ENCODE peak calls at places on chromosomes 13 and 19, in nine cellular contexts. P, A, M, L, O, Q, H, F and E are unnamed samples.

GRCh38 chr13:101157261-101157660 is 259.0 kb downstream of the NALCN start:
- DNase-seq in O (no peak), Q (no peak), L (no peak), H (no peak), A (peak; percentile 13), F (no peak), P (peak; percentile 50), M (no peak), E (peak; percentile 33)

GRCh38 chr13:94759120-94759728 is 46.9 kb upstream of the SOX21 start:
- DNase-seq in P (no peak), A (no peak), L (no peak), M (no peak), Q (peak; percentile 8), O (no peak), F (no peak), H (no peak), E (no peak)

GRCh38 chr13:53121879-53122278 is 93.3 kb downstream of the OLFM4 start:
- DNase-seq in H (no peak), Q (no peak), M (no peak), L (no peak), P (no peak), F (no peak), O (no peak), A (no peak), E (no peak)

GRCh38 chr13:38669234-38669964 is 17.5 kb upstream of the FREM2 start:
- DNase-seq in H (no peak), M (no peak), O (no peak), A (no peak), Q (no peak), L (no peak), F (no peak), P (no peak), E (no peak)

GRCh38 chr13:71517004-71517403 is 350.0 kb downstream of the DACH1 start:
- DNase-seq in Q (peak; percentile 37), O (no peak), M (peak; percentile 3), A (no peak), F (no peak), H (no peak), L (no peak), P (no peak), E (no peak)

GRCh38 chr19:32387701-32388392 is 17.7 kb upstream of the DPY19L3 start:
- DNase-seq in M (no peak), L (no peak), F (no peak), A (no peak), O (no peak), H (no peak), P (peak; percentile 83), Q (peak; percentile 17), E (no peak)

GRCh38 chr13:79196366-79196765 is 209.7 kb downstream of the RBM26 start:
- DNase-seq in P (no peak), F (no peak), M (no peak), A (no peak), O (no peak), Q (no peak), L (no peak), H (no peak), E (no peak)

GRCh38 chr13:74290324-74290773 is 156.1 kb upstream of the KLF12 start:
- DNase-seq in F (peak; percentile 54), O (peak; percentile 88), M (peak; percentile 73), P (peak; percentile 73), L (peak; percentile 47), Q (peak; percentile 49), H (peak; percentile 91), A (peak; percentile 52), E (peak; percentile 93)

GRCh38 chr19:5828661-5829566 is 10.6 kb downstream of the FUT6 start:
- DNase-seq in Q (no peak), F (peak; percentile 89), L (peak; percentile 89), M (no peak), O (peak; percentile 63), H (no peak), P (peak; percentile 27), A (peak; percentile 83), E (peak; percentile 74)

GRCh38 chr19:28234637-28235036 is 978.3 kb downstream of the UQCRFS1 start:
- DNase-seq in Q (no peak), P (peak; percentile 58), O (no peak), H (no peak), L (no peak), A (no peak), F (peak; percentile 56), M (no peak), E (peak; percentile 24)
- TF ChIP-seq EZH2phosphoT487 in Q (no peak), P (no peak), O (no peak), H (no peak), L (no peak), A (no peak), F (no peak), M (no peak), E (no peak)

DNA sequence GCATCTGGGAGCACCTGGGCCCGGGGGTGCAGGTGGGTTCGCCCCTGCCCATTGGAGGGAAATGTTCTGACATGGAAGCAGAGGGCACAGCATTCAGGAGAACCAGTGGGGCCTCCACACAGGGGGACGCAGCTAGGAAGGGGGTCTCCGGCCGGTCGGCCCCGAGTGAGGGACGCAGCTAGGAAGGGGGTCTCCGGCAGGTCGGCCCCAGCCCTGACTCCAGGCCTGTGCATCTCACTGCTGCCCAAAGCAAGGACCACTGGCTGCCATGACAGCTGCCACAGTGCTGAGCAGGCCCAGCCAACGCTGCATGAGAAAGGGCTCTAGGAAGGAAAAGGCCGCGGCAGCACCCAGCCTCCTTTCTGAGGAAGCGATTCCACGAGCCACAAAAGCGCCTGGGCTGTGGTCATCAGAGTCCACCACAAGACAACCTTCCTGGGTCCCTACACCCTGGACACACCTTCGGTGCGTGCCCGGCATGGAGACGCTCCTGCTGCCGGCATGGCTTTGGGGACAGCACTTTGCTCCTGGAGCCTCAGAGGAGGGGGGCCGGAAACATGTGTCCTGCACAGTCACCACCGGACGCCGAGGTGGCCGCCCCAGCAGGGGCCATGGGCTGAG is 9.7 kb downstream of the RASA3 start:
- DNase-seq in L (peak; percentile 30), O (no peak), P (no peak), Q (no peak), H (no peak), M (no peak), A (no peak), F (no peak), E (no peak)
- H3K27ac ChIP-seq in L (no peak overlapping the region), O (no peak overlapping the region), P (no peak overlapping the region), Q (no peak overlapping the region), H (no peak overlapping the region), M (no peak overlapping the region), A (no peak overlapping the region), F (no peak overlapping the region), E (no peak overlapping the region)

DNA sequence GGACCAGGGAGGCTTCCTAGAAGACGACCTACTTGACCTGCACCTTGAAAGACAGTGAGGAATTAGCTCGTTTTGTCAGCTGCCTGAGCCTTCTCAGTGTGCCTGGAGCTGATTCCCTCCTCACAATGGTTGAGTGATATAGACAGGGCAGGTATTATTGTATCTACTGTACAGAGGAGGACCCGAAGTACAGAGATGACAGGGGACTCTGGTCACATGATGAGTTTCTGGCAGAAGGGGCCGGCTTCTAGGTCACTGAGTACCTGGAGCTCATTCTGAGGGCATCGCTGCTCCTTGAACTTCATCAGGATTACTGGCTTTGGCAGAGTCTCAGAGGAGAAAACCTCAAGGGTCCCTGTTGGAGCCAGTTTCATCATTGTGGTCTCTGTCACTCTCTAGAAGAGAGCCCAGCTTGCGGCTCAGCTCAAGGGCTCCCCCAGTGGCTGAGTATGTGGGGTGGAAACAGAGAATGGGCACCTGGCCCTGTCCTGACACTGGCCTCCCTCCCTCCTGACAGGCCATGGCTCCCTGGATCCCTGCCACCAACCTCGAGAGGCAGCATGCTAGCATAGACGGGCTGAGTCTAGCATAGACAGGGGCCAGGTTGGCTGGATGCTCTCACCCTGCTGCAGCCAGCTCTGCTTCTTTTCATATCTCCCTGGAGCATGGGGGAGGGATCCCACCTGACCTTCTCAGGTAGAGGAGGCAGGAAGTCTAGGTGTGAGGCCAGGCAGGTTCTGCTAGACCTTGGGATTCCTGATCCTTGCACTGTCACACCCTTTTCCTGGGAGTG is 38.7 kb downstream of the NFIX start:
- DNase-seq in Q (peak; percentile 79), O (peak; percentile 54), M (peak; percentile 39), H (peak; percentile 46), L (peak; percentile 77), A (peak; percentile 69), P (peak; percentile 82), F (peak; percentile 60), E (peak; percentile 87)
- TF ChIP-seq EZH2phosphoT487 in Q (no peak), O (no peak), M (no peak), H (no peak), L (no peak), A (no peak), P (no peak), F (no peak), E (no peak)

GRCh38 chr13:99380921-99381645 is 73.9 kb upstream of the GPR183 start:
- DNase-seq in H (no peak), P (no peak), A (no peak), L (no peak), F (no peak), O (no peak), Q (no peak), M (no peak), E (no peak)
- H3K27ac ChIP-seq in H (no peak overlapping the region), P (no peak overlapping the region), A (no peak overlapping the region), L (no peak overlapping the region), F (no peak overlapping the region), O (no peak overlapping the region), Q (no peak overlapping the region), M (no peak overlapping the region), E (no peak overlapping the region)

DNA sequence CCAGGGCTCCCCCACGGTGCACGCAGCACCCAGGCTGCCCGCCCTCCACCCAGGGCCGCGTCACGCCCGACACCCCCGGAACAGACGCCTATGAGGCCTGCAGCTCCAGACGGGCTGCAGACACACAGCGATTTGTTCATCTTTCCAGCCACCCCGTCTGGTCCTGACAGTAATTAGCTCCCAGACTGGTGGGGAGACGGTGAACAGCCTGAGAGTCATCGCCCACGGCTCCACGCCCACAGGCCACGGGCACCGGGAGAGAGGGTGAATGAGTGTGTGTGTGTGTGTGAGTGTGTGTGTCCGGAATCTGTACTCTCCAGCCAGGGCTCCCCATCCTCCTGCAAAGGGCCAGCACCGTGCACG is 18.1 kb downstream of the GADD45B start:
- DNase-seq in F (peak; percentile 49), H (no peak), M (no peak), A (no peak), O (no peak), Q (peak; percentile 38), P (peak; percentile 97), L (peak; percentile 75), E (no peak)
- TF ChIP-seq EZH2phosphoT487 in F (no peak), H (no peak), M (no peak), A (no peak), O (no peak), Q (no peak), P (no peak), L (no peak), E (no peak)

GRCh38 chr19:36688058-36688457 is 646 bp downstream of the ZNF567 start:
- DNase-seq in M (no peak), Q (no peak), P (peak; percentile 10), L (no peak), H (no peak), F (no peak), A (no peak), O (no peak), E (no peak)
- H3K27ac ChIP-seq in M (peak overlapping the region; percentile 59), Q (peak overlapping the region; percentile 32), P (no peak overlapping the region), L (no peak overlapping the region), H (peak overlapping the region; percentile 21), F (peak overlapping the region; percentile 80), A (no peak overlapping the region), O (peak overlapping the region; percentile 32), E (peak overlapping the region; percentile 78)